ENCODE peak calls at places on chromosomes 4 and X, in nine cellular contexts. Y, W, S, Q, O, Z, I, H and N are unnamed samples.

GRCh38 chr4:170111546-170111945 is 21.8 kb upstream of the AADAT start:
- DNase-seq in H (no peak), W (no peak), Q (no peak), I (no peak), Z (no peak), Y (no peak), O (no peak), S (no peak), N (no peak)

GRCh38 chr4:1169691-1170096 is 2.7 kb downstream of the SPON2 start:
- DNase-seq in S (no peak), Z (no peak), Q (no peak), I (no peak), Y (no peak), O (no peak), W (no peak), H (no peak), N (no peak)

GRCh38 chrX:83511208-83511607 is 3.1 kb downstream of the POU3F4 start:
- DNase-seq in Y (no peak), I (no peak), O (no peak), S (no peak), Z (no peak), H (no peak), Q (no peak), W (peak), N (no peak)

GRCh38 chrX:14003028-14003427 is 26.7 kb downstream of the GEMIN8 start:
- DNase-seq in Z (no peak), I (no peak), S (no peak), Y (no peak), Q (no peak), W (no peak), O (no peak), H (no peak), N (no peak)

GRCh38 chr4:42478509-42478908 is 81.2 kb downstream of the SHISA3 start:
- DNase-seq in Q (no peak), S (no peak), O (no peak), Y (no peak), Z (no peak), I (no peak), W (no peak), H (no peak), N (no peak)

GRCh38 chr4:186221624-186222023 is 5.7 kb upstream of the KLKB1 start:
- DNase-seq in I (no peak), O (no peak), Q (no peak), W (no peak), Z (no peak), Y (no peak), S (no peak), H (no peak), N (no peak)

GRCh38 chrX:139889760-139890159 is 43.1 kb downstream of the ATP11C start:
- DNase-seq in O (no peak), Y (peak), Q (peak), S (no peak), Z (no peak), I (no peak), H (no peak), W (peak), N (no peak)

GRCh38 chr4:110610940-110611785 is 11.7 kb downstream of the PITX2 start:
- DNase-seq in Y (no peak), H (no peak), I (no peak), O (no peak), W (no peak), Q (no peak), S (no peak), Z (no peak), N (no peak)

GRCh38 chrX:115344885-115345653 is 55.6 kb downstream of the LUZP4 start:
- DNase-seq in S (no peak), Y (peak), W (peak), I (no peak), O (peak), H (peak), Q (peak), Z (peak), N (peak)

GRCh38 chrX:129759576-129760061 is 20.1 kb upstream of the SASH3 start:
- DNase-seq in Z (no peak), I (no peak), S (peak), W (peak), Y (peak), O (no peak), H (peak), Q (peak), N (no peak)

GRCh38 chr4:140326395-140326993 is 47.0 kb upstream of the SCOC start:
- DNase-seq in O (peak), Y (peak), Q (peak), S (no peak), W (peak), H (peak), Z (no peak), I (no peak), N (no peak)

GRCh38 chr4:184958127-184958806 is 60.0 kb upstream of the HELT start:
- DNase-seq in Q (no peak), Y (no peak), O (no peak), W (no peak), H (no peak), Z (no peak), I (no peak), S (no peak), N (no peak)

GRCh38 chr4:3484057-3484973 is 21.2 kb downstream of the DOK7 start:
- DNase-seq in I (no peak), Y (peak), Q (no peak), Z (no peak), S (no peak), O (no peak), H (no peak), W (no peak), N (peak)

GRCh38 chr4:8725071-8725841 is 132.7 kb downstream of the CPZ start:
- DNase-seq in H (no peak), S (no peak), I (no peak), Z (peak), W (no peak), Q (no peak), O (peak), Y (no peak), N (peak)

GRCh38 chr4:34289489-34289888 is 1954.8 kb downstream of the ARAP2 start:
- DNase-seq in O (no peak), I (no peak), Y (peak), W (no peak), Q (no peak), Z (no peak), H (no peak), S (no peak), N (no peak)

GRCh38 chrX:619451-619811 is 11.2 kb upstream of the SHOX start:
- DNase-seq in I (no peak), Y (no peak), S (no peak), Q (no peak), H (no peak), W (no peak), Z (no peak), O (no peak), N (no peak)

GRCh38 chr4:121041307-121042090 is 30.8 kb downstream of the NDNF start:
- DNase-seq in I (no peak), Y (no peak), W (no peak), H (no peak), O (no peak), Z (no peak), S (peak), Q (no peak), N (no peak)

GRCh38 chr4:37685726-37686372 is 327 bp downstream of the RELL1 start:
- DNase-seq in Q (peak), Y (peak), I (no peak), O (no peak), Z (peak), H (no peak), S (peak), W (peak), N (peak)

GRCh38 chrX:46547857-46548256 is 2.6 kb upstream of the ZNF674 start:
- DNase-seq in H (no peak), Z (no peak), Q (peak), O (no peak), I (no peak), S (no peak), W (peak), Y (peak), N (no peak)

GRCh38 chr4:138114434-138114833 is 127.7 kb downstream of the SLC7A11 start:
- DNase-seq in I (no peak), H (no peak), Q (peak), Z (no peak), Y (peak), S (no peak), O (no peak), W (no peak), N (no peak)

GRCh38 chr4:123397276-123398150 is 918 bp downstream of the SPRY1 start:
- DNase-seq in H (no peak), O (peak), S (peak), W (peak), Q (peak), Z (peak), Y (peak), I (peak), N (peak)

GRCh38 chrX:57134702-57135101 is 2.5 kb downstream of the SPIN2A start:
- DNase-seq in O (no peak), H (no peak), S (no peak), Z (no peak), Y (no peak), W (no peak), Q (no peak), I (no peak), N (no peak)

GRCh38 chr4:176198316-176198903 is 3.0 kb upstream of the SPATA4 start:
- DNase-seq in Z (no peak), Q (no peak), W (no peak), S (no peak), I (no peak), O (peak), Y (no peak), H (no peak), N (no peak)

GRCh38 chr4:139453041-139453370 is 915 bp upstream of the RAB33B start:
- DNase-seq in W (peak), H (no peak), O (peak), Y (no peak), I (no peak), S (no peak), Z (no peak), Q (no peak), N (no peak)

GRCh38 chr4:98977557-98977956 is 18.0 kb upstream of the METAP1 start:
- DNase-seq in W (no peak), I (no peak), S (no peak), Q (no peak), Z (no peak), H (no peak), Y (no peak), O (no peak), N (no peak)

GRCh38 chr4:25129926-25130325 is 30.3 kb downstream of the SEPSECS start:
- DNase-seq in O (no peak), I (no peak), Y (no peak), H (no peak), Q (no peak), S (no peak), W (peak), Z (no peak), N (no peak)